ENCODE peak calls at places on chromosomes 4 and X, in ten cellular contexts. P is astrocyte of the spinal cord, S is fibroblast of the aortic adventitia, T is WTC11, H is GM12865, C is MCF 10A, Q is glutamatergic neuron, O is psoas muscle, I is progenitor cell of endocrine pancreas, U is fibroblast of mammary gland. Z is an unnamed sample.

GRCh38 chrX:24493740-24494543 is 28.9 kb downstream of the PDK3 start:
- DNase-seq in P (no peak), S (no peak), T (no peak), H (no peak), C (peak), Q (no peak), O (no peak), I (no peak), U (no peak), Z (no peak)

GRCh38 chr4:186621959-186622553 is 66.7 kb upstream of the MTNR1A start:
- DNase-seq in P (peak), S (peak), T (no peak), H (no peak), C (peak), Q (no peak), O (no peak), I (no peak), U (peak), Z (no peak)

GRCh38 chr4:82431026-82431745 is 796 bp downstream of the ENOPH1 start:
- DNase-seq in P (no peak), S (peak), T (peak), H (peak), C (no peak), Q (peak), O (no peak), I (peak), U (no peak), Z (peak)

GRCh38 chrX:44675364-44676024 is 132.8 kb upstream of the FUNDC1 start:
- DNase-seq in P (peak), S (peak), T (no peak), H (no peak), C (peak), Q (peak), O (peak), I (no peak), U (peak), Z (no peak)

GRCh38 chr4:15018389-15018788 is 16.1 kb downstream of the CPEB2 start:
- DNase-seq in P (no peak), S (no peak), T (no peak), H (peak), C (no peak), Q (no peak), O (no peak), I (no peak), U (no peak), Z (no peak)

GRCh38 chrX:41322821-41323603 is 10.9 kb upstream of the DDX3X start:
- DNase-seq in P (no peak), S (no peak), T (no peak), H (no peak), C (no peak), Q (no peak), O (no peak), I (no peak), U (no peak), Z (no peak)

GRCh38 chr4:30789219-30789671 is 69.1 kb downstream of the PCDH7 start:
- DNase-seq in P (no peak), S (no peak), T (no peak), H (no peak), C (no peak), Q (no peak), O (no peak), I (no peak), U (no peak), Z (no peak)

GRCh38 chrX:139126493-139126892 is 404.0 kb upstream of the F9 start:
- DNase-seq in P (no peak), S (no peak), T (peak), H (peak), C (peak), Q (peak), O (peak), I (peak), U (peak), Z (no peak)

GRCh38 chr4:142406051-142406549 is 440.0 kb downstream of the INPP4B start:
- DNase-seq in P (peak), S (peak), T (no peak), H (peak), C (peak), Q (no peak), O (no peak), I (no peak), U (no peak), Z (no peak)

GRCh38 chr4:4659871-4660651 is 118.2 kb upstream of the STX18 start:
- DNase-seq in P (peak), S (peak), T (no peak), H (no peak), C (peak), Q (no peak), O (no peak), I (no peak), U (peak), Z (no peak)

GRCh38 chrX:116872931-116873330 is 410.2 kb upstream of the CT83 start:
- DNase-seq in P (no peak), S (no peak), T (no peak), H (no peak), C (no peak), Q (no peak), O (no peak), I (no peak), U (peak), Z (no peak)

GRCh38 chr4:25144870-25145481 is 15.3 kb downstream of the SEPSECS start:
- DNase-seq in P (peak), S (peak), T (no peak), H (peak), C (peak), Q (no peak), O (no peak), I (no peak), U (peak), Z (no peak)

GRCh38 chr4:20589436-20589835 is 110.8 kb upstream of the PACRGL start:
- DNase-seq in P (no peak), S (no peak), T (no peak), H (no peak), C (no peak), Q (no peak), O (no peak), I (no peak), U (no peak), Z (no peak)

GRCh38 chr4:115165503-115165902 is 52.1 kb upstream of the NDST4 start:
- DNase-seq in P (no peak), S (no peak), T (no peak), H (no peak), C (no peak), Q (no peak), O (no peak), I (no peak), U (peak), Z (no peak)

GRCh38 chrX:3181846-3182245 is 140.6 kb downstream of the ARSF start:
- DNase-seq in P (peak), S (no peak), T (no peak), H (no peak), C (no peak), Q (no peak), O (no peak), I (no peak), U (no peak), Z (no peak)

GRCh38 chr4:175422331-175422730 is 389.7 kb downstream of the GPM6A start:
- DNase-seq in P (peak), S (peak), T (no peak), H (no peak), C (no peak), Q (no peak), O (no peak), I (no peak), U (peak), Z (no peak)

GRCh38 chr4:136637071-136637777 is 895.1 kb downstream of the PCDH18 start:
- DNase-seq in P (peak), S (peak), T (peak), H (peak), C (peak), Q (peak), O (peak), I (no peak), U (peak), Z (no peak)

GRCh38 chrX:15812212-15812938 is 22.1 kb downstream of the ZRSR2 start:
- DNase-seq in P (no peak), S (no peak), T (no peak), H (no peak), C (no peak), Q (no peak), O (no peak), I (no peak), U (no peak), Z (no peak)

GRCh38 chrX:15816453-15816838 is 26.2 kb downstream of the ZRSR2 start:
- DNase-seq in P (no peak), S (peak), T (no peak), H (no peak), C (no peak), Q (no peak), O (no peak), I (no peak), U (no peak), Z (no peak)

GRCh38 chrX:15816886-15817285 is 26.6 kb downstream of the ZRSR2 start:
- DNase-seq in P (peak), S (no peak), T (no peak), H (peak), C (no peak), Q (no peak), O (no peak), I (no peak), U (no peak), Z (no peak)

GRCh38 chrX:15814811-15815210 is 24.5 kb downstream of the ZRSR2 start:
- DNase-seq in P (no peak), S (no peak), T (no peak), H (no peak), C (no peak), Q (no peak), O (no peak), I (no peak), U (no peak), Z (no peak)

GRCh38 chrX:15815779-15816452 is 25.6 kb downstream of the ZRSR2 start:
- DNase-seq in P (no peak), S (peak), T (peak), H (peak), C (peak), Q (no peak), O (no peak), I (no peak), U (peak), Z (no peak)
- TF ChIP-seq CTCF in P (peak), S (peak), T (no peak), H (peak), C (no peak), Q (peak), O (peak), I (peak), U (peak), Z (no peak)

DNA sequence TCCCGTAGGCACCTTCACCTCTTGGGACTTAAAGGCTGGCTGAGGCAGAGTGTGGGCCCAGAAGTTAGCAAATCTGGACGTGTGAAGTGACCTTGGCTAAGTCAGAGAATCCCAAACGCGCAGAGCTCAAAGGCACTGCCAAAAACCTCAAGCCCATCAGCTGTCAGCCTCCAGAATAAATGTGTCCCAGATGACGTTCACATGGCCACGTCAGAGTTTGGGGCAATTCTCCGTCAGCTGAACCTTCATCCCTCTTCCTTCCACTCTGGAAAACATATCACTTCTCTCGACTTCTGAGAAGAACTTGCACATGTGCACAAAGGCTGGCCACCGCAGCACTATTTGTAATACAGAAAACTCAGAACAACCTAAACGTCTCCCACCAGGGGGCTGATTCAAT is 35.7 kb upstream of the APLN start:
- DNase-seq in P (no peak), S (peak), T (no peak), H (no peak), C (no peak), Q (no peak), O (peak), I (no peak), U (peak), Z (no peak)
- TF ChIP-seq CTCF in P (no peak), S (no peak), T (no peak), H (no peak), C (no peak), Q (no peak), O (no peak), I (no peak), U (peak), Z (no peak)

GRCh38 chr4:113461281-113461680 is 300.3 kb downstream of the CAMK2D start:
- DNase-seq in P (no peak), S (no peak), T (no peak), H (no peak), C (no peak), Q (no peak), O (no peak), I (no peak), U (no peak), Z (no peak)

GRCh38 chr4:113467581-113467980 is 294.0 kb downstream of the CAMK2D start:
- DNase-seq in P (peak), S (peak), T (no peak), H (no peak), C (peak), Q (no peak), O (no peak), I (no peak), U (peak), Z (no peak)

GRCh38 chr4:113457886-113458285 is 303.7 kb downstream of the CAMK2D start:
- DNase-seq in P (no peak), S (no peak), T (no peak), H (no peak), C (no peak), Q (no peak), O (no peak), I (no peak), U (no peak), Z (no peak)

DNA sequence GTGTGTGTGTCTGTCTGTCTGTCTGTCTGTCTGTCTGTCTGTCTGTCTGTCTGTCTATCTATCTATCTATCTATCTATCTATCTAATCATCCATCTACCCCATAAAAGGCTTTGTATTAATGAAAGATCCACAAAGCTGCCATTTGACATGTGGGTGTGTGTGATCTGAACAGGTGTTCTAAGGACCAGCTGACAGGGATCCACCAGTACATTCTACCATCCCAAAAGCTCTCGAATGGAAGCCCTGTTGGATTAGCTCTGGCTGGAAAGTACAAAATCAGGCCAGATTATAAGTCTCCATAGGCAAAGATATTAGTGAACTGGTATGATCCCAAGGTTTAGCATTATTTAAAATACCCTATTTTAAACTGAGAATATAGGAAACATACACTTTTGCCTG is 299.3 kb downstream of the CAMK2D start:
- DNase-seq in P (no peak), S (no peak), T (no peak), H (no peak), C (no peak), Q (no peak), O (no peak), I (no peak), U (no peak), Z (no peak)
- TF ChIP-seq CTCF in P (no peak), S (no peak), T (no peak), H (no peak), C (no peak), Q (no peak), O (no peak), I (no peak), U (no peak), Z (no peak)

GRCh38 chr4:7070729-7071511 is 3.1 kb upstream of the GRPEL1 start:
- DNase-seq in P (peak), S (peak), T (peak), H (peak), C (peak), Q (peak), O (peak), I (peak), U (peak), Z (peak)
- TF ChIP-seq CTCF in P (peak), S (peak), T (peak), H (peak), C (peak), Q (peak), O (peak), I (peak), U (peak), Z (peak)